ENCODE peak calls at places on chromosomes 11 and 22, in seven cellular contexts. One of them, this sample, is unnamed.

GRCh38 chr11:96969251-96969650 is 579.4 kb downstream of the JRKL start:
- DNase-seq in lung: no peak
- DNase-seq in H9: no peak
- DNase-seq in PC-9: no peak
- DNase-seq in fibroblast of mammary gland: no peak
- DNase-seq in CD8-positive, alpha-beta T cell: no peak
- DNase-seq in neural progenitor cell: no peak
- DNase-seq in this sample: no peak

GRCh38 chr11:101880208-101880607 is 34.6 kb upstream of the CEP126 start:
- DNase-seq in fibroblast of mammary gland: peak; percentile 82
- DNase-seq in CD8-positive, alpha-beta T cell: no peak
- DNase-seq in neural progenitor cell: peak; percentile 33
- DNase-seq in PC-9: no peak
- DNase-seq in lung: no peak
- DNase-seq in H9: no peak
- DNase-seq in this sample: no peak

GRCh38 chr11:104623518-104623917 is 274.7 kb downstream of the CASP12 start:
- DNase-seq in neural progenitor cell: no peak
- DNase-seq in H9: no peak
- DNase-seq in fibroblast of mammary gland: peak; percentile 59
- DNase-seq in lung: no peak
- DNase-seq in CD8-positive, alpha-beta T cell: no peak
- DNase-seq in PC-9: no peak
- DNase-seq in this sample: no peak

GRCh38 chr11:118012083-118012669 is 26.0 kb downstream of the IL10RA start:
- DNase-seq in H9: no peak
- DNase-seq in PC-9: peak; percentile 14
- DNase-seq in neural progenitor cell: no peak
- DNase-seq in fibroblast of mammary gland: peak; percentile 2
- DNase-seq in lung: no peak
- DNase-seq in CD8-positive, alpha-beta T cell: no peak
- DNase-seq in this sample: no peak

GRCh38 chr11:123434262-123434661 is 4.2 kb downstream of the GRAMD1B start:
- DNase-seq in PC-9: no peak
- DNase-seq in H9: peak; percentile 65
- DNase-seq in neural progenitor cell: peak; percentile 41
- DNase-seq in fibroblast of mammary gland: peak; percentile 28
- DNase-seq in CD8-positive, alpha-beta T cell: no peak
- DNase-seq in lung: no peak
- DNase-seq in this sample: no peak

GRCh38 chr11:15053201-15053685 is 20.1 kb upstream of the CALCB start:
- DNase-seq in H9: no peak
- DNase-seq in PC-9: no peak
- DNase-seq in CD8-positive, alpha-beta T cell: no peak
- DNase-seq in lung: no peak
- DNase-seq in neural progenitor cell: no peak
- DNase-seq in fibroblast of mammary gland: peak; percentile 33
- DNase-seq in this sample: no peak

GRCh38 chr22:21713428-21714058 is 22.1 kb downstream of the YPEL1 start:
- DNase-seq in fibroblast of mammary gland: no peak
- DNase-seq in lung: no peak
- DNase-seq in neural progenitor cell: no peak
- DNase-seq in PC-9: no peak
- DNase-seq in H9: no peak
- DNase-seq in CD8-positive, alpha-beta T cell: no peak
- DNase-seq in this sample: no peak

GRCh38 chr11:9203715-9204311 is 61.3 kb downstream of the DENND5A start:
- DNase-seq in H9: peak; percentile 41
- DNase-seq in fibroblast of mammary gland: no peak
- DNase-seq in neural progenitor cell: peak; percentile 47
- DNase-seq in CD8-positive, alpha-beta T cell: no peak
- DNase-seq in PC-9: no peak
- DNase-seq in lung: no peak
- DNase-seq in this sample: no peak

GRCh38 chr11:125330462-125331325 is 165.4 kb downstream of the FEZ1 start:
- DNase-seq in fibroblast of mammary gland: no peak
- DNase-seq in H9: no peak
- DNase-seq in PC-9: no peak
- DNase-seq in neural progenitor cell: no peak
- DNase-seq in CD8-positive, alpha-beta T cell: no peak
- DNase-seq in lung: no peak
- DNase-seq in this sample: no peak

GRCh38 chr11:16981651-16982194 is 32.5 kb downstream of the PLEKHA7 start:
- DNase-seq in PC-9: peak; percentile 86
- DNase-seq in CD8-positive, alpha-beta T cell: no peak
- DNase-seq in lung: no peak
- DNase-seq in fibroblast of mammary gland: no peak
- DNase-seq in neural progenitor cell: peak; percentile 77
- DNase-seq in H9: peak; percentile 49
- DNase-seq in this sample: peak; percentile 57

GRCh38 chr11:11587122-11587521 is 34.7 kb downstream of the GALNT18 start:
- DNase-seq in CD8-positive, alpha-beta T cell: no peak
- DNase-seq in lung: peak; percentile 22
- DNase-seq in PC-9: no peak
- DNase-seq in H9: peak; percentile 10
- DNase-seq in fibroblast of mammary gland: peak; percentile 9
- DNase-seq in neural progenitor cell: no peak
- DNase-seq in this sample: no peak

GRCh38 chr22:32758866-32759385 is 42.6 kb upstream of the TIMP3 start:
- DNase-seq in CD8-positive, alpha-beta T cell: no peak
- DNase-seq in neural progenitor cell: no peak
- DNase-seq in fibroblast of mammary gland: no peak
- DNase-seq in H9: no peak
- DNase-seq in PC-9: no peak
- DNase-seq in lung: no peak
- DNase-seq in this sample: no peak

GRCh38 chr11:20973959-20974358 is 304.6 kb downstream of the NELL1 start:
- DNase-seq in fibroblast of mammary gland: no peak
- DNase-seq in H9: no peak
- DNase-seq in lung: no peak
- DNase-seq in CD8-positive, alpha-beta T cell: no peak
- DNase-seq in neural progenitor cell: peak; percentile 34
- DNase-seq in PC-9: no peak
- DNase-seq in this sample: no peak

GRCh38 chr22:26849575-26849974 is 192.2 kb downstream of the MIAT start:
- DNase-seq in lung: no peak
- DNase-seq in PC-9: no peak
- DNase-seq in H9: no peak
- DNase-seq in neural progenitor cell: no peak
- DNase-seq in fibroblast of mammary gland: no peak
- DNase-seq in CD8-positive, alpha-beta T cell: no peak
- DNase-seq in this sample: no peak
- TF ChIP-seq CTCF in lung: no peak
- TF ChIP-seq CTCF in PC-9: no peak
- TF ChIP-seq CTCF in H9: no peak
- TF ChIP-seq CTCF in neural progenitor cell: no peak
- TF ChIP-seq CTCF in fibroblast of mammary gland: no peak
- TF ChIP-seq CTCF in CD8-positive, alpha-beta T cell: no peak
- TF ChIP-seq CTCF in this sample: no peak

GRCh38 chr22:29030016-29030617 is 31.5 kb downstream of the C22orf31 start:
- DNase-seq in lung: no peak
- DNase-seq in neural progenitor cell: no peak
- DNase-seq in fibroblast of mammary gland: peak; percentile 28
- DNase-seq in H9: no peak
- DNase-seq in PC-9: peak; percentile 28
- DNase-seq in CD8-positive, alpha-beta T cell: no peak
- DNase-seq in this sample: no peak
- TF ChIP-seq CTCF in lung: no peak
- TF ChIP-seq CTCF in neural progenitor cell: no peak
- TF ChIP-seq CTCF in fibroblast of mammary gland: no peak
- TF ChIP-seq CTCF in H9: no peak
- TF ChIP-seq CTCF in PC-9: peak; percentile 26
- TF ChIP-seq CTCF in CD8-positive, alpha-beta T cell: no peak
- TF ChIP-seq CTCF in this sample: no peak

GRCh38 chr11:33344611-33345010 is 87.4 kb downstream of the HIPK3 start:
- DNase-seq in CD8-positive, alpha-beta T cell: no peak
- DNase-seq in H9: no peak
- DNase-seq in fibroblast of mammary gland: peak; percentile 24
- DNase-seq in lung: no peak
- DNase-seq in PC-9: no peak
- DNase-seq in neural progenitor cell: no peak
- DNase-seq in this sample: no peak
- TF ChIP-seq CTCF in CD8-positive, alpha-beta T cell: no peak
- TF ChIP-seq CTCF in H9: no peak
- TF ChIP-seq CTCF in fibroblast of mammary gland: peak; percentile 5
- TF ChIP-seq CTCF in lung: no peak
- TF ChIP-seq CTCF in PC-9: no peak
- TF ChIP-seq CTCF in neural progenitor cell: no peak
- TF ChIP-seq CTCF in this sample: no peak

GRCh38 chr11:103339485-103339857 is 230.2 kb downstream of the DYNC2H1 start:
- DNase-seq in lung: no peak
- DNase-seq in fibroblast of mammary gland: no peak
- DNase-seq in H9: no peak
- DNase-seq in neural progenitor cell: no peak
- DNase-seq in PC-9: no peak
- DNase-seq in CD8-positive, alpha-beta T cell: no peak
- DNase-seq in this sample: no peak

DNA sequence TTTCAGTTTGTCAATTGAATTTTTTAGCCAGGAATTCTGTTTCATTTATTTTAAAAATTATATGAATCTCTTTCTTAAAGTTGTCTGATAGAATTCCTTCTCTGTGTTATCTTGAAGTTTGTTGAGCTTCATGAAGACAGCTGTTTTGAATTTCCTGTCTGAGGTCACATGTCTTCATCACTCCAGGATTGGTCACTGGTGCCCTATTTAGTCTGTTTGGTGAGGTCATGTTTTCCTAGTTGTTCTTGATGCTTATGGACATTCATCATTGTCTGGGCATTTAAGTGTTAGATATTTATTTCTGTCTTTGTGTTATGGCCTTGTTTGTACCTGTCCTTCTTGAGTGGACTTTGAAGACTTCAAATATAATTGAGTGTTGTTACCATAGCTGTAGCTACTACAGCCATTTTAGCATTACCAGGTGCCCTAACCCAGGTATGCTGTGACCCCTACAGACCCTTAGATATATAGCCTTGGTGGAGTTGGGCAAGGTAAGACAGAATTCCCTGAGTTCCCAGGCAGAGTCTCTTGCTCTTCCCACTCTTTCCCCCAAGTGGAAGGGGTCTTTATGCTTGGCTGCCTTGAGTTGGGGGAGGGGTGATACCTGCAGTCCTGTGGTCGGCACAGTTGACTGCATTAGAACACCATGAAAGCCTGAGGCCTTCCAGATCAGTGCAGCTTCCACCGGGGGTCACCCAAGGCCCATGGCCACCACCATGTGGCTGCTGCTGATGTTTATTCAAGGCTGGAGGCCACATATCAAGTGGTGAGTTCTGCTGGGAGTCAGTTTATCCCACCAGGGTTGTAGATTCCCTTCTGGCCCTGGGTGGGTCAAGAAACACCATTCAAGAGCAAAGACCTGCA is 229.6 kb downstream of the DYNC2H1 start:
- DNase-seq in fibroblast of mammary gland: peak; percentile 77
- DNase-seq in neural progenitor cell: peak; percentile 44
- DNase-seq in lung: no peak
- DNase-seq in PC-9: no peak
- DNase-seq in H9: peak; percentile 72
- DNase-seq in CD8-positive, alpha-beta T cell: no peak
- DNase-seq in this sample: no peak
- TF ChIP-seq CTCF in fibroblast of mammary gland: peak; percentile 19
- TF ChIP-seq CTCF in neural progenitor cell: peak; percentile 40
- TF ChIP-seq CTCF in lung: no peak
- TF ChIP-seq CTCF in PC-9: no peak
- TF ChIP-seq CTCF in H9: peak; percentile 58
- TF ChIP-seq CTCF in CD8-positive, alpha-beta T cell: no peak
- TF ChIP-seq CTCF in this sample: no peak

DNA sequence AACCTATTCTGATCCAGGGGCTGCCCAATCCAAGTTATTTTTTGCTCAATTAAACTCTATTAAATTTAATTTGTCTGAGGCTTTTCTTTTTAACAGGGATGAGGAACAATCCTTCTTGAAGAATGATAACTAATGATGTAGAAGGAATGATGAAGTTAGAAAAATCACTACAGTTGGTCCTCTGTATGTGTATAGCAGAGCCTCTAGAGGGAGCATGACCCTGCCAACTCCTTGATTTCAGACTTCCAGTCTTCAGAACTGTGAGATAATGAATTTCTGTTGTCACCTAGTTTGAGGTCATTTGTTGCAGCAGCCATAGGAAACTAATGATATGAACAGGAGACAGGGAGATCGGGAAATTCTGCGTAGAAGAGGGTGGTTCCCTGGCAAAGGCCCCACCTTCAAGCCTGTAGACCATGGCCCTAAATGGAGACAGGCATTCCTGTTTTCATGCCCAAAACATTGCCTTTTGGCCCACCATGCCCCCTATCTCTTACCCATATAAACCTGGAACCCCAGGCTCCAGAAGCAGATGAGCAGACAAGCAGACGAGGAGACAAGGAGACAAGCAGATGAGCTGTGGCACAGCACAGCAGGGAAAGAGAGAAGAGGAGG is 7.7 kb upstream of the QSER1 start:
- DNase-seq in fibroblast of mammary gland: peak; percentile 30
- DNase-seq in lung: no peak
- DNase-seq in CD8-positive, alpha-beta T cell: no peak
- DNase-seq in neural progenitor cell: no peak
- DNase-seq in PC-9: no peak
- DNase-seq in H9: no peak
- DNase-seq in this sample: no peak
- TF ChIP-seq CTCF in fibroblast of mammary gland: peak; percentile 48
- TF ChIP-seq CTCF in lung: no peak
- TF ChIP-seq CTCF in CD8-positive, alpha-beta T cell: no peak
- TF ChIP-seq CTCF in neural progenitor cell: peak; percentile 56
- TF ChIP-seq CTCF in PC-9: peak; percentile 71
- TF ChIP-seq CTCF in H9: peak; percentile 74
- TF ChIP-seq CTCF in this sample: no peak

DNA sequence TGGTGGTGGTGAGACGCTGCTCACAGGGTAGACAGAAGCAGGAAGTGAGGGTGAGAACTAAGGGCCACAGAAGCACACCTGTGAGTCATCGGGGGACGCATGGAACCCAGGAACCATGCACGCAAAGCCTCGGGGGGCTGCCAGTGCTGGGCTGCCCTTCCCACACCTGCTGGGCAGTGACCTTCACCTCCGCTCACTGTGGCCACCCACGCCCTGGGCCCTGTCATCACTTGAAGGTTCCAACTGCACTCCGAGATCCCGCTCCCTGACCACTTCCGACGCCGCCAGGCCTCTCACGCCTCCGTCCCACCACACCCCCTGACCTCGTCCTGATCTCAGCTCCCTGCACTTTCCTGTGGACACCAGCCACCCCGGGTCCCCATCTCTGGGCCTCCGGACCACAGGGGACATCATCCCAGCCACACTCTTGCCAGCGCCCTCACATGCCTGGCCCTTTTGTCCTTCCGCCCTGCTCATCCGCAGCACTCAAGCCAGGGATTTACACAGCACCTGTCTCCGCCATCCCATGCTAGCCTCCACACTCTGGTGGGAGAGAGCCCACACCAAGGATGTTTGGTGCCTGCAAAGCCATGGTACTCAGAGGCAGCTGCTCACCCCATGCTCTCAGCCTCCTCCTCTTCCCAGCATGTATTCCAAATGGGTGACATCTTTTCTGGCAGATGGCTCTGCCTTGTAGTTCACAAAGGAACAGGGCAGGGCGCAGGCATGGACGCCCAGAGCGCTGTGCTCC is 23.1 kb upstream of the ATXN10 start:
- DNase-seq in lung: no peak
- DNase-seq in fibroblast of mammary gland: no peak
- DNase-seq in H9: no peak
- DNase-seq in CD8-positive, alpha-beta T cell: no peak
- DNase-seq in neural progenitor cell: no peak
- DNase-seq in PC-9: no peak
- DNase-seq in this sample: no peak
- TF ChIP-seq CTCF in lung: no peak
- TF ChIP-seq CTCF in fibroblast of mammary gland: no peak
- TF ChIP-seq CTCF in H9: no peak
- TF ChIP-seq CTCF in CD8-positive, alpha-beta T cell: no peak
- TF ChIP-seq CTCF in neural progenitor cell: no peak
- TF ChIP-seq CTCF in PC-9: no peak
- TF ChIP-seq CTCF in this sample: no peak

GRCh38 chr22:46906326-46907045 is 144.0 kb downstream of the TBC1D22A start:
- DNase-seq in H9: no peak
- DNase-seq in PC-9: no peak
- DNase-seq in lung: no peak
- DNase-seq in CD8-positive, alpha-beta T cell: no peak
- DNase-seq in fibroblast of mammary gland: no peak
- DNase-seq in neural progenitor cell: no peak
- DNase-seq in this sample: no peak
- TF ChIP-seq CTCF in H9: no peak
- TF ChIP-seq CTCF in PC-9: no peak
- TF ChIP-seq CTCF in lung: no peak
- TF ChIP-seq CTCF in CD8-positive, alpha-beta T cell: no peak
- TF ChIP-seq CTCF in fibroblast of mammary gland: no peak
- TF ChIP-seq CTCF in neural progenitor cell: no peak
- TF ChIP-seq CTCF in this sample: no peak